ENCODE peak calls at places on chromosomes 4 and X, in ten cellular contexts. One of them, this sample, is unnamed. For H3K79me2, the result is how much of the 10 kb centered on the place peaks cover.

GRCh38 chr4:76799718-76800117 is 98.2 kb downstream of the SOWAHB start:
- DNase-seq in MM.1S: no peak
- DNase-seq in endothelial cell of umbilical vein: no peak
- DNase-seq in H1: no peak
- DNase-seq in hepatocyte: no peak
- DNase-seq in mesendoderm: no peak
- DNase-seq in GM12878: no peak
- DNase-seq in fibroblast of lung: no peak
- DNase-seq in SK-N-SH: no peak
- DNase-seq in K562: no peak
- DNase-seq in this sample: no peak

GRCh38 chr4:98606879-98607278 is 51.5 kb downstream of the TSPAN5 start:
- DNase-seq in MM.1S: no peak
- DNase-seq in endothelial cell of umbilical vein: no peak
- DNase-seq in H1: no peak
- DNase-seq in hepatocyte: no peak
- DNase-seq in mesendoderm: no peak
- DNase-seq in GM12878: no peak
- DNase-seq in fibroblast of lung: no peak
- DNase-seq in SK-N-SH: no peak
- DNase-seq in K562: no peak
- DNase-seq in this sample: no peak

GRCh38 chrX:16931855-16932254 is 14.6 kb upstream of the REPS2 start:
- DNase-seq in MM.1S: no peak
- DNase-seq in endothelial cell of umbilical vein: no peak
- DNase-seq in H1: no peak
- DNase-seq in hepatocyte: no peak
- DNase-seq in mesendoderm: no peak
- DNase-seq in GM12878: no peak
- DNase-seq in fibroblast of lung: no peak
- DNase-seq in SK-N-SH: no peak
- DNase-seq in K562: no peak
- DNase-seq in this sample: no peak

GRCh38 chrX:18649498-18649951 is 22.4 kb downstream of the RS1 start:
- DNase-seq in MM.1S: no peak
- DNase-seq in endothelial cell of umbilical vein: no peak
- DNase-seq in H1: no peak
- DNase-seq in hepatocyte: peak
- DNase-seq in mesendoderm: peak
- DNase-seq in GM12878: no peak
- DNase-seq in fibroblast of lung: no peak
- DNase-seq in SK-N-SH: no peak
- DNase-seq in K562: no peak
- DNase-seq in this sample: no peak

GRCh38 chr4:152571296-152571695 is 35.4 kb upstream of the FBXW7 start:
- DNase-seq in MM.1S: no peak
- DNase-seq in endothelial cell of umbilical vein: no peak
- DNase-seq in H1: no peak
- DNase-seq in hepatocyte: no peak
- DNase-seq in mesendoderm: no peak
- DNase-seq in GM12878: no peak
- DNase-seq in fibroblast of lung: no peak
- DNase-seq in SK-N-SH: no peak
- DNase-seq in K562: no peak
- DNase-seq in this sample: no peak

GRCh38 chr4:1887065-1887464 is 15.9 kb downstream of the NSD2 start:
- DNase-seq in MM.1S: no peak
- DNase-seq in endothelial cell of umbilical vein: no peak
- DNase-seq in H1: no peak
- DNase-seq in hepatocyte: no peak
- DNase-seq in mesendoderm: no peak
- DNase-seq in GM12878: no peak
- DNase-seq in fibroblast of lung: no peak
- DNase-seq in SK-N-SH: no peak
- DNase-seq in K562: no peak
- DNase-seq in this sample: no peak

GRCh38 chrX:3651272-3651671 is 62.2 kb downstream of the PRKX start:
- DNase-seq in MM.1S: peak
- DNase-seq in endothelial cell of umbilical vein: peak
- DNase-seq in H1: no peak
- DNase-seq in hepatocyte: peak
- DNase-seq in mesendoderm: peak
- DNase-seq in GM12878: no peak
- DNase-seq in fibroblast of lung: peak
- DNase-seq in SK-N-SH: peak
- DNase-seq in K562: no peak
- DNase-seq in this sample: peak

GRCh38 chrX:120857240-120857639 is 18.4 kb downstream of the CT47B1 start:
- DNase-seq in MM.1S: no peak
- DNase-seq in endothelial cell of umbilical vein: no peak
- DNase-seq in H1: peak
- DNase-seq in hepatocyte: peak
- DNase-seq in mesendoderm: peak
- DNase-seq in GM12878: no peak
- DNase-seq in fibroblast of lung: no peak
- DNase-seq in SK-N-SH: no peak
- DNase-seq in K562: no peak
- DNase-seq in this sample: no peak

GRCh38 chrX:8743126-8743732 is 11.3 kb upstream of the ANOS1 start:
- DNase-seq in MM.1S: peak
- DNase-seq in endothelial cell of umbilical vein: peak
- DNase-seq in H1: no peak
- DNase-seq in hepatocyte: peak
- DNase-seq in mesendoderm: peak
- DNase-seq in GM12878: no peak
- DNase-seq in fibroblast of lung: no peak
- DNase-seq in SK-N-SH: peak
- DNase-seq in K562: peak
- DNase-seq in this sample: no peak

GRCh38 chr4:36322921-36323354 is 41.5 kb downstream of the DTHD1 start:
- DNase-seq in MM.1S: no peak
- DNase-seq in endothelial cell of umbilical vein: no peak
- DNase-seq in H1: no peak
- DNase-seq in hepatocyte: no peak
- DNase-seq in mesendoderm: no peak
- DNase-seq in GM12878: peak
- DNase-seq in fibroblast of lung: no peak
- DNase-seq in SK-N-SH: no peak
- DNase-seq in K562: no peak
- DNase-seq in this sample: no peak

GRCh38 chrX:120795301-120795700 is 80.4 kb downstream of the CT47B1 start:
- DNase-seq in MM.1S: no peak
- DNase-seq in endothelial cell of umbilical vein: peak
- DNase-seq in H1: no peak
- DNase-seq in hepatocyte: no peak
- DNase-seq in mesendoderm: no peak
- DNase-seq in GM12878: no peak
- DNase-seq in fibroblast of lung: peak
- DNase-seq in SK-N-SH: no peak
- DNase-seq in K562: no peak
- DNase-seq in this sample: no peak

GRCh38 chrX:11309220-11309619 is 16.0 kb downstream of the AMELX start:
- DNase-seq in MM.1S: no peak
- DNase-seq in endothelial cell of umbilical vein: no peak
- DNase-seq in H1: no peak
- DNase-seq in hepatocyte: no peak
- DNase-seq in mesendoderm: peak
- DNase-seq in GM12878: no peak
- DNase-seq in fibroblast of lung: peak
- DNase-seq in SK-N-SH: no peak
- DNase-seq in K562: no peak
- DNase-seq in this sample: no peak

GRCh38 chr4:69057620-69058409 is 38.5 kb upstream of the UGT2B7 start:
- DNase-seq in MM.1S: peak
- DNase-seq in endothelial cell of umbilical vein: no peak
- DNase-seq in H1: no peak
- DNase-seq in hepatocyte: peak
- DNase-seq in mesendoderm: peak
- DNase-seq in GM12878: no peak
- DNase-seq in fibroblast of lung: peak
- DNase-seq in SK-N-SH: no peak
- DNase-seq in K562: no peak
- DNase-seq in this sample: no peak

GRCh38 chrX:119272882-119273806 is 37.1 kb downstream of the PGRMC1 start:
- DNase-seq in MM.1S: no peak
- DNase-seq in endothelial cell of umbilical vein: peak
- DNase-seq in H1: peak
- DNase-seq in hepatocyte: peak
- DNase-seq in mesendoderm: peak
- DNase-seq in GM12878: no peak
- DNase-seq in fibroblast of lung: peak
- DNase-seq in SK-N-SH: peak
- DNase-seq in K562: no peak
- DNase-seq in this sample: peak

GRCh38 chrX:71140440-71140839 is 4.2 kb upstream of the NLGN3 start:
- DNase-seq in MM.1S: no peak
- DNase-seq in endothelial cell of umbilical vein: no peak
- DNase-seq in H1: no peak
- DNase-seq in hepatocyte: no peak
- DNase-seq in mesendoderm: no peak
- DNase-seq in GM12878: no peak
- DNase-seq in fibroblast of lung: no peak
- DNase-seq in SK-N-SH: no peak
- DNase-seq in K562: no peak
- DNase-seq in this sample: no peak

GRCh38 chrX:71147496-71148277 is 3.0 kb downstream of the NLGN3 start:
- DNase-seq in MM.1S: no peak
- DNase-seq in endothelial cell of umbilical vein: no peak
- DNase-seq in H1: no peak
- DNase-seq in hepatocyte: no peak
- DNase-seq in mesendoderm: peak
- DNase-seq in GM12878: no peak
- DNase-seq in fibroblast of lung: no peak
- DNase-seq in SK-N-SH: no peak
- DNase-seq in K562: no peak
- DNase-seq in this sample: peak

GRCh38 chrX:71143508-71143907 is 1.1 kb upstream of the NLGN3 start:
- DNase-seq in MM.1S: no peak
- DNase-seq in endothelial cell of umbilical vein: no peak
- DNase-seq in H1: no peak
- DNase-seq in hepatocyte: no peak
- DNase-seq in mesendoderm: no peak
- DNase-seq in GM12878: no peak
- DNase-seq in fibroblast of lung: peak
- DNase-seq in SK-N-SH: no peak
- DNase-seq in K562: no peak
- DNase-seq in this sample: no peak

GRCh38 chrX:71148278-71148663 is 3.6 kb downstream of the NLGN3 start:
- DNase-seq in MM.1S: no peak
- DNase-seq in endothelial cell of umbilical vein: no peak
- DNase-seq in H1: no peak
- DNase-seq in hepatocyte: no peak
- DNase-seq in mesendoderm: no peak
- DNase-seq in GM12878: no peak
- DNase-seq in fibroblast of lung: no peak
- DNase-seq in SK-N-SH: no peak
- DNase-seq in K562: no peak
- DNase-seq in this sample: no peak

GRCh38 chrX:71144651-71145050 is at the start of gene NLGN3:
- DNase-seq in MM.1S: no peak
- DNase-seq in endothelial cell of umbilical vein: no peak
- DNase-seq in H1: no peak
- DNase-seq in hepatocyte: no peak
- DNase-seq in mesendoderm: peak
- DNase-seq in GM12878: no peak
- DNase-seq in fibroblast of lung: no peak
- DNase-seq in SK-N-SH: peak
- DNase-seq in K562: no peak
- DNase-seq in this sample: no peak
- H3K4me2 ChIP-seq in MM.1S: no peak
- H3K4me2 ChIP-seq in endothelial cell of umbilical vein: no peak
- H3K4me2 ChIP-seq in H1: peak
- H3K4me2 ChIP-seq in hepatocyte: peak
- H3K4me2 ChIP-seq in mesendoderm: peak
- H3K4me2 ChIP-seq in GM12878: no peak
- H3K4me2 ChIP-seq in fibroblast of lung: peak
- H3K4me2 ChIP-seq in SK-N-SH: peak
- H3K4me2 ChIP-seq in K562: no peak
- H3K4me2 ChIP-seq in this sample: peak

DNA sequence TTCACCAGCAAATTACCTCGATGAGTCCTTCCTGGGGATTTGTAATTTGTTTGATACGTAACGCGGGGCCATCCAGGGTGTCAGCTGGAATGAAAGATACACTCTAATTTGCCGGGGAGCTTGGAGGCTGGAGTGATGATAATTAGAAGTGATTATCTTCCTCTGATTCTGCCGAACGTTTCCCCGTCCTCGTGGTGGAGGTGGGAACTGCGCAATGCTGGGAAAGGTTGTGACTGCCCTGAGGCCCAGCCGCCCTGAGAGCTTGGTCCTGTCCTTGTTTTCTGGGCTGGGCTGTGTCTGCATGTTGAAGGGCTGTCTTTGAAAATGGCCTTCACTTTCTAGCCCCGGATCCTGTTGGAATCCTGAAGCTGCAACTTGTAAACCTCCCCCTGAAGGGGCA is 48.0 kb downstream of the SORCS2 start:
- DNase-seq in MM.1S: no peak
- DNase-seq in endothelial cell of umbilical vein: no peak
- DNase-seq in H1: no peak
- DNase-seq in hepatocyte: no peak
- DNase-seq in mesendoderm: peak
- DNase-seq in GM12878: no peak
- DNase-seq in fibroblast of lung: no peak
- DNase-seq in SK-N-SH: peak
- DNase-seq in K562: no peak
- DNase-seq in this sample: no peak
- H3K79me2 ChIP-seq in MM.1S: under half
- H3K79me2 ChIP-seq in endothelial cell of umbilical vein: under half
- H3K79me2 ChIP-seq in H1: under half
- H3K79me2 ChIP-seq in hepatocyte: under half
- H3K79me2 ChIP-seq in mesendoderm: under half
- H3K79me2 ChIP-seq in GM12878: under half
- H3K79me2 ChIP-seq in fibroblast of lung: under half
- H3K79me2 ChIP-seq in SK-N-SH: under half
- H3K79me2 ChIP-seq in K562: under half
- H3K79me2 ChIP-seq in this sample: under half

DNA sequence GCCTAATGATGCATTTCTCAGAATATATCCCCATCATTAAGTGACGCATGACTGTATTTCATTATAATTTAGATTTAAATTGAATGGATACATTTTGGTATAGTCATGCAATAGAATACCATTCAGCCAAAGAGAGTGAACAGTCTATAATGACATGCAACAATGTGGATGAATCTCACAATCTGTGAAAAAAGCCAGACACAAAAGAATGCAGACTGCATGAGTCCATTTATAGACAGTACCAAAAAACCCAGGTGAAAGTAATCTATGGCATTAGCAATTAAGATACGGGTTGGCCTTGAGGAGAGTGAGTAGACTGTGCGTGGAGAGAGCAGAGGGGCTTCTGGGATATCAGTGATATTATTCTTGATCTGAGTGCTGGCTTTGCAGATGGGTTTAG is 239.7 kb upstream of the PGRMC2 start:
- DNase-seq in MM.1S: no peak
- DNase-seq in endothelial cell of umbilical vein: no peak
- DNase-seq in H1: no peak
- DNase-seq in hepatocyte: no peak
- DNase-seq in mesendoderm: no peak
- DNase-seq in GM12878: no peak
- DNase-seq in fibroblast of lung: peak
- DNase-seq in SK-N-SH: no peak
- DNase-seq in K562: no peak
- DNase-seq in this sample: no peak
- H3K4me2 ChIP-seq in MM.1S: no peak
- H3K4me2 ChIP-seq in endothelial cell of umbilical vein: no peak
- H3K4me2 ChIP-seq in H1: no peak
- H3K4me2 ChIP-seq in hepatocyte: no peak
- H3K4me2 ChIP-seq in mesendoderm: no peak
- H3K4me2 ChIP-seq in GM12878: no peak
- H3K4me2 ChIP-seq in fibroblast of lung: no peak
- H3K4me2 ChIP-seq in SK-N-SH: no peak
- H3K4me2 ChIP-seq in K562: no peak
- H3K4me2 ChIP-seq in this sample: no peak

GRCh38 chrX:44978976-44979375 is 106.0 kb downstream of the KDM6A start:
- DNase-seq in MM.1S: no peak
- DNase-seq in endothelial cell of umbilical vein: no peak
- DNase-seq in H1: no peak
- DNase-seq in hepatocyte: no peak
- DNase-seq in mesendoderm: no peak
- DNase-seq in GM12878: no peak
- DNase-seq in fibroblast of lung: no peak
- DNase-seq in SK-N-SH: no peak
- DNase-seq in K562: no peak
- DNase-seq in this sample: no peak
- H3K79me2 ChIP-seq in MM.1S: half or more
- H3K79me2 ChIP-seq in endothelial cell of umbilical vein: under half
- H3K79me2 ChIP-seq in H1: half or more
- H3K79me2 ChIP-seq in hepatocyte: half or more
- H3K79me2 ChIP-seq in mesendoderm: under half
- H3K79me2 ChIP-seq in GM12878: under half
- H3K79me2 ChIP-seq in fibroblast of lung: under half
- H3K79me2 ChIP-seq in SK-N-SH: half or more
- H3K79me2 ChIP-seq in K562: half or more
- H3K79me2 ChIP-seq in this sample: half or more

This sample was measured in osteoblast.